ENCODE peak calls at places on chromosomes 13 and 19, in five cellular contexts. R is adrenal gland; Z is CD8-positive, alpha-beta memory T cell; G is neural progenitor cell; L is Caco-2. H is an unnamed sample.

GRCh38 chr13:44516771-44517170 is 59.4 kb downstream of the TSC22D1 start:
- DNase-seq in R (no peak), Z (no peak), G (peak; percentile 47), L (no peak), H (no peak)

GRCh38 chr19:53782698-53783097 is 41.4 kb downstream of the NLRP12 start:
- DNase-seq in R (no peak), Z (no peak), G (no peak), L (no peak), H (no peak)

GRCh38 chr13:41780736-41781708 is 179.9 kb downstream of the VWA8 start:
- DNase-seq in R (no peak), Z (no peak), G (no peak), L (peak; percentile 15), H (peak; percentile 11)

GRCh38 chr13:75910591-75910990 is 274.5 kb downstream of the LMO7 start:
- DNase-seq in R (no peak), Z (no peak), G (no peak), L (no peak), H (no peak)

GRCh38 chr19:32039446-32039845 is 306.0 kb upstream of the ZNF507 start:
- DNase-seq in R (no peak), Z (no peak), G (no peak), L (no peak), H (no peak)

GRCh38 chr13:49216334-49216733 is 3.8 kb upstream of the MLNR start:
- DNase-seq in R (no peak), Z (no peak), G (no peak), L (no peak), H (no peak)

GRCh38 chr13:50320297-50320862 is 305.1 kb downstream of the KCNRG start:
- DNase-seq in R (no peak), Z (no peak), G (no peak), L (peak; percentile 40), H (no peak)

GRCh38 chr13:26216042-26216441 is 6.1 kb downstream of the RNF6 start:
- DNase-seq in R (no peak), Z (no peak), G (no peak), L (no peak), H (no peak)

GRCh38 chr19:46378268-46378667 is 31.4 kb downstream of the PPP5C start:
- DNase-seq in R (no peak), Z (no peak), G (no peak), L (no peak), H (no peak)

DNA sequence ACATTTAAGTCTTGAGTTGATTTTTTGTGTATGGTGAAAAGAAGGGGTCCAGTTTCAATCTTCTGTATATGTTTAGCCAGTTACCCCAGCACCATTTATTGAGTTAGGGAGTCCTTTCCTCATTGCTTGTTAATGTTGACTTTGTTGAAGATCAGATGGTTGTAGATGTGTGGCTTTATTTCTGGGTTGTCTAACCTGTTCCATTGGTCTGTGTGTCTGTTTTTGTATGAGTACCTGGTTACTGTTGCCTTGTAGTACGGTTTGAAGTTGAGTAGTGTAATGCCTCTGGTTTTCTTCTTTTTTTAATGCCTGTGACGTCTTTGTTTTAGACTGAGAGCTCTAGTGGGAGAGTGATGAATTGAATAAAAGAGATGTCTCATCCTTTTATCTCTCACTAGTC is 83.2 kb downstream of the NBEA start:
- DNase-seq in R (no peak), Z (no peak), G (no peak), L (no peak), H (no peak)
- H3K4me1 ChIP-seq in R (no peaks in the 10 kb centered on the region), Z (no peaks in the 10 kb centered on the region), G (no peaks in the 10 kb centered on the region), L (no peaks in the 10 kb centered on the region), H (no peaks in the 10 kb centered on the region)

GRCh38 chr19:33245948-33246728 is 20.5 kb upstream of the SLC7A10 start:
- DNase-seq in R (no peak), Z (no peak), G (no peak), L (peak; percentile 40), H (no peak)
- H3K4me3 ChIP-seq in R (no peak overlapping the region), Z (no peak overlapping the region), G (no peak overlapping the region), L (no peak overlapping the region), H (no peak overlapping the region)

GRCh38 chr19:4362871-4363545 is 19.6 kb downstream of the MPND start:
- DNase-seq in R (no peak), Z (no peak), G (peak; percentile 42), L (peak; percentile 49), H (no peak)

GRCh38 chr19:4365341-4365740 is 22.0 kb downstream of the MPND start:
- DNase-seq in R (no peak), Z (no peak), G (no peak), L (no peak), H (no peak)

GRCh38 chr19:4365791-4366665 is 22.7 kb downstream of the MPND start:
- DNase-seq in R (no peak), Z (no peak), G (no peak), L (no peak), H (no peak)

GRCh38 chr19:4362038-4362828 is 18.9 kb downstream of the MPND start:
- DNase-seq in R (no peak), Z (no peak), G (no peak), L (no peak), H (no peak)

DNA sequence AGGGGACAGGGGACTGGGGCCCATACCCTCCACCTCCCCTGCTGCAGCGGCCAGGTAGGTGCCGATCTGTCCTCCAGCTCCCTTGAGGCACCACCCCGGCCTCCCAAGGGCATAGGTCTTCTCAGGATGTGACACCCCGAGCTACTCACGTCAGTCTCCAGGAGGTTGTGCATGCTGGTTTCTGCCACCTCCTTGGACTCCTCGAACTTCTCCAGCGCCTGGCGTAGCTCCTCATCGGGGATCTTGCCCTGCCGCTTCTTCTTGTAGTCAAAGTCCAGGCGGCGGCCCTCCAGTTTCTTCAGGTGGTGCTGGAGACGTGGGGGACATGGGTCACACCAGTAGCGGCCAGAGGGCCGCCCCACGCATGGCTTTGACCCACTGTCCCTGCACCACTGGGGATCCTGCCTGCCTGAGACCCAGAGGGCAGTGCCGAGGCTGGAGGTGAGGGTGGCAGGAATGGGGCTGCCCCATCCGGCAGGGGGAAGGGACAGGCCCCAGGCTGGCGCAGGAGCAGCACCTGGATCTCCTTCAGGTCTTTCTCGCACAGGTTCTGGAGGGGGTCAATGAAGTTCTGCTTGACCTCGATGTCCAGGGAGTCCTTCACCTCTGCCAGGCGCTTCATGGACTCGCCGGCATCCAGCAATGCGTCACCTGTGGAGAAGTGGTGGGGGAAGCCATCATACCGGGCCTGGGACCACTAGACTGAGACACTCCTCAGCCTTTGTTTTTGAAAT is 20.4 kb downstream of the MPND start:
- DNase-seq in R (no peak), Z (no peak), G (no peak), L (no peak), H (no peak)
- H3K4me1 ChIP-seq in R (peaks cover 23% of the 10 kb centered on the region), Z (peaks cover 6% of the 10 kb centered on the region), G (peaks cover 8% of the 10 kb centered on the region), L (peaks cover 4% of the 10 kb centered on the region), H (peaks cover 21% of the 10 kb centered on the region)

GRCh38 chr19:39997595-39998216 is 846 bp downstream of the ZNF546 start:
- DNase-seq in R (no peak), Z (no peak), G (no peak), L (no peak), H (no peak)
- H3K4me3 ChIP-seq in R (peak overlapping the region; percentile 79), Z (peak overlapping the region; percentile 99), G (peak overlapping the region; percentile 96), L (peak overlapping the region; percentile 81), H (peak overlapping the region; percentile 68)

DNA sequence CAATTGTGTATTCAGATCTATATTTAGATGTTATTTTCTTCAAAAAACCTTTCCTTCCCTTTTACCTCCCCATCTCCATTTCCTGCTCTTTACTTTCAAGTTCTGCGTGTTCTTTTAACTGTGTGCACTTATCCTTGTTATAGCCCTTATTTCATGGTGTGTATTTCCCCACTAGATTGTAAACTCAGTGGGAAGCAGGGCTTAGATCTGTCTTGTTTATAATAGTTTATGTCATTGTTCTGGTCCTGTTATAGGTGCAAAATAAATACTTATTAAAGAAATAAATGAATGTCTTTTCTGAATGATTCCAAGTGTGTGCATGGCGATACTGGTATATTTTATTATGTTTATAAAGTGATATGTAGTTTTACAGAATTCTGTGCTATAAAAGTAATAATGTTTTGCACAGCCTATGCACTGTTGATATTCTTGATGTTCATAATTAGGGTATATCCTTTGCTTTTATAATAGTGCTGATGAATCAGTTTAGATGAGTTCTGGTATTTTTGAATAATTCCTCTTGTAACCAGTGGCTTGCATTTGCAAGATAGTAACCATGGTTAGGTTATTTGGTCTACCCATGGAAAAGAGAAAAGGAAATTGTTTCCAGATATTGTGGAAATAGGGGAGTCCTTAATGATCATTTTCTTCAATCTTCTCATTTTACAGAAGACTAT is 12.1 kb downstream of the NDFIP2 start:
- DNase-seq in R (no peak), Z (no peak), G (no peak), L (no peak), H (no peak)
- H3K4me1 ChIP-seq in R (peaks cover 13% of the 10 kb centered on the region), Z (peaks cover 16% of the 10 kb centered on the region), G (no peaks in the 10 kb centered on the region), L (peaks cover 19% of the 10 kb centered on the region), H (peaks cover 50% of the 10 kb centered on the region)

DNA sequence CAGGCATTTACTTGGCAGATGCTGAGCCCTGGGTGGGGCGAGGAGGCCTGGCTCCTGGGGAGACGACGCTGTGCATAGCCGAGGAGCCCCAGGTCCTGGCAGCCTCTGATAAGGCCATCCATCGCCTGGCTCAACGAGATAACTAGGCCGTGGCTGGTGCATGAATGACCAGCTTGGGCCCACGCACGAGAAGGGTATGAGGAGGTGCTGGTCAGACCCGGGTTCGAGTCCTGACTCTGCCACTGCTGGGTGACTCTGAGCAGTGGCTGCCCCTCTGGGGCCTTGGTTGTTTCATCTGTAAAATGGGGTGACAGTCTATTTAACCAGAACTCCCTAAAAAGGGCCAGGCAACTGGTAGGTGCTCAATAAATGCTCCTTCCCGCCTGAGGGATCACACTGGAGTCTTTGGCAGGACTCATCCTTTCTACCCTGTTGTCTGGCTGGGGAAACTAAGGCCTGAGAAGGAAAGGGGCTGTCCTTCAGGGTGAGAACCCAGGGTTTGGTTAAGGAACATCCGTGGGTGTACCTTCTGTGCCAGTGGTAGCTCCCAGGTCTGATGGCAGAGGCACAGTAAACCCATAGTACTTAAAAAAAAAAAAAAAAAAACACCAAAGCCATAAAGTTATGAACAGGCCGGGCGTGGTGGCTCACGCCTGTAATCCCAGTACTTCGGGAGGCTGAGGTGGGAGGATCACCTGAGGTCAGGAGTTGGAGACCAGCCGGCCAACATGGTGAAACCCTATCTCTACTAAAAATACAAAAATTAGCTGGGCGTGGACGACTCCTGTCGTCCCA is 8.1 kb upstream of the ARRDC2 start:
- DNase-seq in R (no peak), Z (no peak), G (no peak), L (no peak), H (no peak)
- H3K4me3 ChIP-seq in R (no peak overlapping the region), Z (peak overlapping the region; percentile 43), G (no peak overlapping the region), L (no peak overlapping the region), H (peak overlapping the region; percentile 80)

GRCh38 chr13:72537400-72537780 is 190.0 kb downstream of the MZT1 start:
- DNase-seq in R (no peak), Z (no peak), G (no peak), L (no peak), H (no peak)
- H3K4me1 ChIP-seq in R (no peaks in the 10 kb centered on the region), Z (no peaks in the 10 kb centered on the region), G (peaks cover 10% of the 10 kb centered on the region), L (no peaks in the 10 kb centered on the region), H (no peaks in the 10 kb centered on the region)

DNA sequence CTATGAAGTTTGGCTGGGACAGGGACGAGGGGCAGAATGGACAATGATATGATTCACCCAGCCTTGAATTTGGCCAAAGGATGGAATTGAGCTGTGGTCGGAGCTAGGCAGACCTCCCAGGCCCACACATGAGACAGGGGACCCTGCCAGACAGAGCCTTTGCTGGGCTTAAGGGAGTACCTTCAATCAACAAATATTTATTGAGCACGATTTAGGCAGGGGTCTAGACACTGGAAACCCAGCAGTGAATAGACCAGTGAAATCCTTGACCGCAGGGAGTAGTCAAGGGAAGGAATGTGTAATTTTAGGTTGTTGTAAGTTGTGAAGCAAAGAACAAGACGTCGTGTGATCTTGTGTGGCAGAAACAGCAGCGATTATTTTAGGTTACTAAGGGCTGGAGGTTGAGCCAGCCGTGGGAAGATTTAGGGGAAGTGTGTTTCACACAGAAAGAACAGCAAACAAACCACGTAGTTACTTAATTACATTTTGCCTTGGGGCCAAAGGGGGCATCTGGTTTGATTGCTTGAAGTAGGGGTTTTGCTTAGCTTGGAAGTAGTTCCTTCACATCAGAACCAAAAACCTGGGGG is 16.9 kb upstream of the AP1M2 start:
- DNase-seq in R (no peak), Z (peak; percentile 10), G (peak; percentile 9), L (no peak), H (no peak)
- H3K4me3 ChIP-seq in R (peak overlapping the region; percentile 100), Z (peak overlapping the region; percentile 84), G (peak overlapping the region; percentile 98), L (no peak overlapping the region), H (peak overlapping the region; percentile 100)